ENCODE peak calls at places on chromosomes 5 and 9, in six cellular contexts. One of them, this sample, is unnamed.

GRCh38 chr9:123866497-123866896 is 63.4 kb downstream of the DENND1A start:
- DNase-seq in uterus: no peak
- DNase-seq in ovary: no peak
- DNase-seq in A549: no peak
- DNase-seq in prostate gland: no peak
- DNase-seq in body of pancreas: no peak
- DNase-seq in this sample: no peak

GRCh38 chr5:170896779-170897178 is 35.0 kb downstream of the RANBP17 start:
- DNase-seq in uterus: no peak
- DNase-seq in ovary: no peak
- DNase-seq in A549: no peak
- DNase-seq in prostate gland: no peak
- DNase-seq in body of pancreas: peak
- DNase-seq in this sample: no peak

GRCh38 chr9:123309611-123310010 is 41.2 kb upstream of the STRBP start:
- DNase-seq in uterus: no peak
- DNase-seq in ovary: no peak
- DNase-seq in A549: no peak
- DNase-seq in prostate gland: no peak
- DNase-seq in body of pancreas: no peak
- DNase-seq in this sample: no peak

GRCh38 chr5:167916261-167916660 is 375.2 kb upstream of the WWC1 start:
- DNase-seq in uterus: no peak
- DNase-seq in ovary: no peak
- DNase-seq in A549: no peak
- DNase-seq in prostate gland: no peak
- DNase-seq in body of pancreas: no peak
- DNase-seq in this sample: no peak

GRCh38 chr9:89347651-89348050 is 29.4 kb downstream of the SECISBP2 start:
- DNase-seq in uterus: no peak
- DNase-seq in ovary: no peak
- DNase-seq in A549: no peak
- DNase-seq in prostate gland: no peak
- DNase-seq in body of pancreas: no peak
- DNase-seq in this sample: no peak

GRCh38 chr5:149301744-149302380 is 30.2 kb downstream of the AFAP1L1 start:
- DNase-seq in uterus: no peak
- DNase-seq in ovary: no peak
- DNase-seq in A549: no peak
- DNase-seq in prostate gland: no peak
- DNase-seq in body of pancreas: no peak
- DNase-seq in this sample: no peak

GRCh38 chr5:170112876-170113516 is 7.3 kb downstream of the FOXI1 start:
- DNase-seq in uterus: no peak
- DNase-seq in ovary: no peak
- DNase-seq in A549: no peak
- DNase-seq in prostate gland: no peak
- DNase-seq in body of pancreas: no peak
- DNase-seq in this sample: no peak

GRCh38 chr5:32102254-32102653 is 71.9 kb downstream of the GOLPH3 start:
- DNase-seq in uterus: no peak
- DNase-seq in ovary: no peak
- DNase-seq in A549: no peak
- DNase-seq in prostate gland: no peak
- DNase-seq in body of pancreas: no peak
- DNase-seq in this sample: no peak

GRCh38 chr9:116632990-116633441 is 54.1 kb upstream of the TRIM32 start:
- DNase-seq in uterus: no peak
- DNase-seq in ovary: no peak
- DNase-seq in A549: no peak
- DNase-seq in prostate gland: no peak
- DNase-seq in body of pancreas: no peak
- DNase-seq in this sample: no peak

GRCh38 chr5:14105717-14106435 is 37.3 kb upstream of the TRIO start:
- DNase-seq in uterus: no peak
- DNase-seq in ovary: no peak
- DNase-seq in A549: peak
- DNase-seq in prostate gland: no peak
- DNase-seq in body of pancreas: peak
- DNase-seq in this sample: no peak

GRCh38 chr9:95005276-95006141 is 279.0 kb downstream of the AOPEP start:
- DNase-seq in uterus: no peak
- DNase-seq in ovary: no peak
- DNase-seq in A549: no peak
- DNase-seq in prostate gland: no peak
- DNase-seq in body of pancreas: peak
- DNase-seq in this sample: no peak

DNA sequence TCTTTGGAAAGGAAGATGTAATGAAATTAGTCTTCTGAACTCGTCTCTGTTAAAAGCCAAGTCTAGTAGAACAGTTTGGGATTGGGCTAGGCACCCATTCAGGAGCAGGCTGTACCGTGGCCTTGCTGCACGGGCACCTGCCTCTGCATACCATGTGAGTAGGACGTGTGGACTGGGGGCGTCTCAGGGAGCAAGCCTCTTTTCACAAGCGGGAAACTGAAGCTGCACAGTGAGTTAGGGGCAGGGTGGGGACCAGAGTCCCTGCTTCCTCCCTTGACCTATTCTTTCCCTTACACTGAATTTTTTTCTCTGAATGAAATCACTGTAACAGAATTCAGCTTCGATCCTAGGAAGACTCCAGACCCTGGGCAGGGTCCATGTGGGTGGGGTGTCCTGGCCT is 14.9 kb downstream of the PHF2 start:
- DNase-seq in uterus: no peak
- DNase-seq in ovary: no peak
- DNase-seq in A549: no peak
- DNase-seq in prostate gland: no peak
- DNase-seq in body of pancreas: no peak
- DNase-seq in this sample: no peak
- TF ChIP-seq CTCF in uterus: no peak
- TF ChIP-seq CTCF in ovary: no peak
- TF ChIP-seq CTCF in A549: no peak
- TF ChIP-seq CTCF in prostate gland: no peak
- TF ChIP-seq CTCF in body of pancreas: no peak
- TF ChIP-seq CTCF in this sample: no peak

DNA sequence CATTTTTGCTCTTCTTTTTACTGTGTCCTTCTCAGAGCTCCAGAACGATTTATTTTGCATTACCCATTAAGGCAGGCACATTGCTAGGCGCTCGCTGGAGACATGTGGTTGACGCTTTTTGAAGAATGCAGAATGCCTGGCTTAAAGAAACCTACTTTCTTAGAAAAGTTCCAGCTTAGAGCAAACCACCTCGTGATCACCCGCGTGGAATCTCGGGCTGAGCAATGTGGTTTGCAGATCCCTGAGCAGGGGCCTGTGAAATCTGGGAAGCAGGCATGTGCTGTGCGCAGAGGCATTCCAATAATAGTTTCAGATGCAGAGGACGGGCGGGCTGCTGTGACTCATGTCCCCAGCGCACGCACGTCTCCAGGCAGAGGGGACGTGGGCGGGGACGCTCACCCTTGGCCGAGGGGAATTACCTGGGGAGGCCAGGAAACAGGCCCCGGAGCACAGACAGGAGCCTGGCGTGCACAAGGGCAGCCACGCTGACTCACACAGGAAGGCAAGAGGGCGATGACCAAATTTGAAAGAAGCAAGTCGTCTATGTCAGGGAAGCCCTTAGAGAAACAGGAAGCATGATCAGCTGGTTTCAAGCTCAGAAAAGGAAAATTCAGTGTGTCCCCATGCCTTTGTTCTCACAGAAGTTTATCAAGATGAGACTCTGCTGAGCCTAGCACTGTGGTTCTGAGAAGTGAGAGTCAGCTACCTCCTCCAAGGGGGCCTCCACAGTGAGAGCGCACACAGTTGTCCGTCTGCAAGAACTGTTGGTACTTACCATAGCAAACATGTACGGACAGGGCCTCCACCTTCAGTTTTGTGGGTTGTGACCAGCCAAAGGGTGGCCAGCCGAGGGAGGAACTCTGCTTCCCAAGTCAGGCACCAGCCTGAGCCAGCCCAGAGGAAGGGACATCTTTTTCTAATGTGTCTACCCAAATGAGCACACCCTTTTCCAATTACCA is 218.6 kb downstream of the PIK3R1 start:
- DNase-seq in uterus: peak
- DNase-seq in ovary: peak
- DNase-seq in A549: peak
- DNase-seq in prostate gland: peak
- DNase-seq in body of pancreas: peak
- DNase-seq in this sample: peak
- TF ChIP-seq POLR2A in uterus: peak
- TF ChIP-seq POLR2A in ovary: no peak
- TF ChIP-seq POLR2A in A549: no peak
- TF ChIP-seq POLR2A in prostate gland: no peak
- TF ChIP-seq POLR2A in body of pancreas: no peak
- TF ChIP-seq POLR2A in this sample: no peak

DNA sequence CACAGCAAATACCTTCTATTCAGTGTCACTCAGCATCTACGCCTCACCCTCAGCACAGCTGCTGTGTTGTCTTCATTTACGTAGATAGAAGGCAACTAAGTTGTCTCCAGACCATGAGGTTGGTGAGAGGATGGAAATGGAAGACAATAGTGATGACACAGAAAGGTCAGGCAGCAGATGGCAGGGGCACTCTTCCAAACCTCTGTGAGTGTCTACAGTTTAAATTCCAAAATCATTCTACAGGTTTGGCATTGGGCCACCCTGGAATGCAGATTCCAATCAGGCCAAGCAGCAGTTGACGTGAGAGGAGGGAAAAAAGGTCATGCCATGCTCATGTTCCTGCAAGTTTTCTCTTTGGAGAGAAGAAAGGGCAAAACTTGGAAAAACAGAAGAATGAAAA is 68.7 kb upstream of the ADAMTSL1 start:
- DNase-seq in uterus: no peak
- DNase-seq in ovary: no peak
- DNase-seq in A549: no peak
- DNase-seq in prostate gland: no peak
- DNase-seq in body of pancreas: no peak
- DNase-seq in this sample: no peak
- H3K27ac ChIP-seq in uterus: no peak
- H3K27ac ChIP-seq in ovary: no peak
- H3K27ac ChIP-seq in A549: no peak
- H3K27ac ChIP-seq in prostate gland: no peak
- H3K27ac ChIP-seq in body of pancreas: no peak
- H3K27ac ChIP-seq in this sample: no peak

GRCh38 chr9:70340572-70340971 is 73.9 kb downstream of the KLF9 start:
- DNase-seq in uterus: no peak
- DNase-seq in ovary: no peak
- DNase-seq in A549: peak
- DNase-seq in prostate gland: no peak
- DNase-seq in body of pancreas: no peak
- DNase-seq in this sample: no peak
- TF ChIP-seq CTCF in uterus: peak
- TF ChIP-seq CTCF in ovary: no peak
- TF ChIP-seq CTCF in A549: peak
- TF ChIP-seq CTCF in prostate gland: peak
- TF ChIP-seq CTCF in body of pancreas: peak
- TF ChIP-seq CTCF in this sample: peak

This sample was measured in esophagus squamous epithelium.